ENCODE peak calls at places on chromosomes 12 and 14, in seven cellular contexts. I is SK-N-SH, L is GM23338, B is DND-41, V is mesendoderm, N is A549, S is IMR-90. K is an unnamed sample.

GRCh38 chr12:117309276-117309885 is 52.0 kb downstream of the NOS1 start:
- DNase-seq in I (no peak), L (no peak), B (no peak), V (peak; percentile 31), N (no peak), S (no peak), K (no peak)

GRCh38 chr14:85428926-85429325 is 101.0 kb upstream of the FLRT2 start:
- DNase-seq in I (no peak), L (no peak), B (no peak), V (no peak), N (no peak), S (peak; percentile 43), K (no peak)

GRCh38 chr12:72278894-72279293 is 6.7 kb downstream of the TRHDE start:
- DNase-seq in I (no peak), L (no peak), B (no peak), V (no peak), N (no peak), S (no peak), K (no peak)

GRCh38 chr14:95190857-95191256 is 33.5 kb upstream of the DICER1 start:
- DNase-seq in I (no peak), L (no peak), B (no peak), V (no peak), N (no peak), S (no peak), K (no peak)

GRCh38 chr12:60830381-60830780 is 1234.6 kb downstream of the SLC16A7 start:
- DNase-seq in I (no peak), L (no peak), B (no peak), V (no peak), N (no peak), S (peak; percentile 23), K (no peak)

GRCh38 chr12:74780458-74781241 is 243.0 kb downstream of the ATXN7L3B start:
- DNase-seq in I (no peak), L (no peak), B (no peak), V (no peak), N (no peak), S (peak; percentile 46), K (no peak)

GRCh38 chr12:3131129-3131528 is 54.0 kb downstream of the TSPAN9 start:
- DNase-seq in I (no peak), L (no peak), B (no peak), V (no peak), N (no peak), S (no peak), K (no peak)

GRCh38 chr14:104132981-104133380 is 5.4 kb upstream of the KIF26A start:
- DNase-seq in I (peak; percentile 14), L (peak; percentile 73), B (no peak), V (peak; percentile 40), N (no peak), S (no peak), K (no peak)

GRCh38 chr12:88235183-88235833 is 93.2 kb downstream of the TMTC3 start:
- DNase-seq in I (no peak), L (no peak), B (no peak), V (no peak), N (no peak), S (no peak), K (no peak)

GRCh38 chr14:36067428-36068187 is 108.9 kb downstream of the PTCSC3 start:
- DNase-seq in I (no peak), L (no peak), B (no peak), V (no peak), N (no peak), S (no peak), K (no peak)

GRCh38 chr14:70709726-70710382 is 68.1 kb downstream of the TTC9 start:
- DNase-seq in I (no peak), L (peak; percentile 56), B (no peak), V (peak; percentile 36), N (no peak), S (no peak), K (no peak)

GRCh38 chr12:120197542-120197887 is 3.0 kb upstream of the GCN1 start:
- DNase-seq in I (no peak), L (no peak), B (no peak), V (no peak), N (no peak), S (no peak), K (no peak)

GRCh38 chr12:120194226-120194533 is 335 bp downstream of the GCN1 start:
- DNase-seq in I (no peak), L (no peak), B (no peak), V (peak; percentile 28), N (no peak), S (no peak), K (no peak)

GRCh38 chr12:120199025-120199424 is 1.9 kb downstream of the RPLP0 start:
- DNase-seq in I (no peak), L (no peak), B (no peak), V (no peak), N (no peak), S (no peak), K (no peak)

GRCh38 chr12:120194534-120195395 is at the start of gene GCN1:
- DNase-seq in I (peak; percentile 94), L (peak; percentile 83), B (peak; percentile 87), V (peak; percentile 86), N (peak; percentile 76), S (peak; percentile 78), K (peak; percentile 86)

GRCh38 chr12:120196363-120196762 is 1.8 kb upstream of the GCN1 start:
- DNase-seq in I (no peak), L (no peak), B (no peak), V (no peak), N (no peak), S (no peak), K (no peak)
- H3K4me2 ChIP-seq in I (no peak overlapping the region), L (no peak overlapping the region), B (peak overlapping the region; percentile 78), V (no peak overlapping the region), N (peak overlapping the region; percentile 99), S (no peak overlapping the region), K (peak overlapping the region; percentile 92)

GRCh38 chr12:49970030-49970429 is 2.7 kb upstream of the AQP6 start:
- DNase-seq in I (no peak), L (no peak), B (no peak), V (no peak), N (no peak), S (no peak), K (no peak)

GRCh38 chr12:49969027-49969426 is 3.7 kb upstream of the AQP6 start:
- DNase-seq in I (peak; percentile 6), L (no peak), B (no peak), V (no peak), N (no peak), S (no peak), K (no peak)

GRCh38 chr12:49967777-49968250 is 4.9 kb upstream of the AQP6 start:
- DNase-seq in I (no peak), L (peak; percentile 58), B (no peak), V (no peak), N (no peak), S (no peak), K (no peak)

GRCh38 chr12:49967042-49967776 is 5.5 kb downstream of the AQP5 start:
- DNase-seq in I (peak; percentile 94), L (peak; percentile 87), B (peak; percentile 87), V (peak; percentile 88), N (peak; percentile 93), S (peak; percentile 78), K (peak; percentile 86)

GRCh38 chr12:49968431-49968830 is 4.3 kb upstream of the AQP6 start:
- DNase-seq in I (peak; percentile 8), L (no peak), B (no peak), V (no peak), N (no peak), S (no peak), K (no peak)
- H3K4me2 ChIP-seq in I (no peak overlapping the region), L (no peak overlapping the region), B (no peak overlapping the region), V (no peak overlapping the region), N (no peak overlapping the region), S (no peak overlapping the region), K (no peak overlapping the region)

GRCh38 chr14:54589843-54590242 is 22.9 kb downstream of the SAMD4A start:
- DNase-seq in I (no peak), L (no peak), B (no peak), V (no peak), N (no peak), S (no peak), K (no peak)
- H3K4me2 ChIP-seq in I (peak overlapping the region; percentile 26), L (no peak overlapping the region), B (no peak overlapping the region), V (no peak overlapping the region), N (no peak overlapping the region), S (no peak overlapping the region), K (no peak overlapping the region)

GRCh38 chr12:118358607-118359540 is 13.8 kb downstream of the TAOK3 start:
- DNase-seq in I (no peak), L (no peak), B (no peak), V (no peak), N (no peak), S (no peak), K (peak; percentile 50)
- H3K4me2 ChIP-seq in I (no peak overlapping the region), L (no peak overlapping the region), B (peak overlapping the region; percentile 84), V (no peak overlapping the region), N (peak overlapping the region; percentile 81), S (peak overlapping the region; percentile 93), K (peak overlapping the region; percentile 92)

DNA sequence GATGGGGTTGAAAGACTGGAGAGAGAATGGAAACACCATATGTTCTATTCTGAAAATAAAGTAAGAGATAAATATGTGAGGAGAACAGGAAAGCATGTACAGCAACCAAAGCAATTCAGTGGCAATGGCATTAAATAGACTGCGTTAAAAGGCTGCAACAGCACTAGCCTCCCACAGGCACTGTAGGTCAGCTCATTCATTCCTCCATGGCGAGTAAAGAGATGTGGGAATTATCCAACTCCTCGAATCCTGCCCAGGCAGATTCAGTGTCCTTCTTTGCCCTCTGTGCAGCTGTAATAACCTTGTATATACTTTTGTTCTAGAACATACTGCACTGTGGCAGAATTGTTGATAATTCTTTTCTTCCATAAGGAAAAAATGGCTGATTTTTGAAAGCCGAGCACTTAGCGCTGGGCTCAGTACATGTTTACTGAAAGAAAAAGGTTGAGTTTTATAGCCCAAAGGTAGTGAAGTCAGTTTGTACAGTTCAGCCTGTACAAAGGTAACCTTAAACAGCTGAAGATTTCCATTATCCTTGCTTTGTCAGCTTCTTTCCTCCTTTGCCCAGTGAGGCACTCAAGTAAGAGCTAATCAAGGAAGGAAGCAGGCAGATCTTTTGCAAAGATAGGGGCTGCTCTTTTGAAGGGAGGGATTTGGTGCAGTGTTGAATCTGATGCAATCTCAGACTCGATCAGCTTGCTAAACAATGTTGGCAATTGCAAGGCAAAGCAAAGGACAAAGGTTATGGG is 44.0 kb downstream of the ANO6 start:
- DNase-seq in I (no peak), L (no peak), B (peak; percentile 69), V (peak; percentile 93), N (no peak), S (peak; percentile 84), K (no peak)
- H3K4me2 ChIP-seq in I (peak overlapping the region; percentile 56), L (no peak overlapping the region), B (peak overlapping the region; percentile 43), V (no peak overlapping the region), N (peak overlapping the region; percentile 56), S (peak overlapping the region; percentile 57), K (no peak overlapping the region)